ENCODE peak calls at places on chromosomes 7 and 10, in ten cellular contexts. E is breast epithelium, W is sigmoid colon, Q is suprapubic skin, U is HepG2, Y is SK-N-SH, F is GM12878, M is GM23338, D is Panc1, H is transverse colon. X is an unnamed sample. For H3K4me1, the result is how much of the 10 kb centered on the place peaks cover.

GRCh38 chr10:121167534-121168243 is 316.5 kb downstream of the WDR11 start:
- DNase-seq in E (no peak), W (no peak), Q (no peak), U (no peak), Y (no peak), F (no peak), M (no peak), D (no peak), H (peak), X (no peak)

GRCh38 chr7:120966961-120967360 is 16.4 kb downstream of the ING3 start:
- DNase-seq in E (no peak), W (no peak), Q (no peak), U (no peak), Y (no peak), F (no peak), M (no peak), D (no peak), H (no peak), X (no peak)

GRCh38 chr10:95861401-95861800 is 46.4 kb upstream of the CC2D2B start:
- DNase-seq in E (no peak), W (no peak), Q (no peak), U (no peak), Y (no peak), F (no peak), M (no peak), D (no peak), H (no peak), X (no peak)

GRCh38 chr10:78579995-78580394 is 488.8 kb upstream of the ZMIZ1 start:
- DNase-seq in E (peak), W (peak), Q (no peak), U (peak), Y (peak), F (no peak), M (no peak), D (no peak), H (peak), X (peak)

GRCh38 chr10:86203162-86203905 is 163.3 kb downstream of the GRID1 start:
- DNase-seq in E (no peak), W (peak), Q (peak), U (peak), Y (no peak), F (no peak), M (peak), D (no peak), H (no peak), X (no peak)

GRCh38 chr10:28429045-28429444 is 103.9 kb upstream of the WAC start:
- DNase-seq in E (no peak), W (no peak), Q (no peak), U (no peak), Y (no peak), F (no peak), M (no peak), D (no peak), H (no peak), X (no peak)

GRCh38 chr7:35623381-35623780 is 71.6 kb downstream of the HERPUD2 start:
- DNase-seq in E (no peak), W (no peak), Q (no peak), U (no peak), Y (no peak), F (no peak), M (no peak), D (no peak), H (no peak), X (no peak)

GRCh38 chr7:22219036-22219435 is 137.9 kb downstream of the RAPGEF5 start:
- DNase-seq in E (no peak), W (no peak), Q (no peak), U (no peak), Y (no peak), F (no peak), M (no peak), D (no peak), H (no peak), X (no peak)

GRCh38 chr7:139635521-139636240 is 112.2 kb downstream of the CLEC2L start:
- DNase-seq in E (no peak), W (no peak), Q (no peak), U (no peak), Y (no peak), F (no peak), M (no peak), D (no peak), H (no peak), X (no peak)

GRCh38 chr7:121329460-121330052 is 756 bp downstream of the WNT16 start:
- DNase-seq in E (no peak), W (no peak), Q (no peak), U (no peak), Y (peak), F (no peak), M (peak), D (no peak), H (peak), X (peak)

GRCh38 chr7:17560516-17560915 is 262.1 kb downstream of the AHR start:
- DNase-seq in E (no peak), W (no peak), Q (no peak), U (no peak), Y (no peak), F (no peak), M (no peak), D (no peak), H (no peak), X (no peak)

GRCh38 chr7:23067271-23067670 is 38.3 kb upstream of the KLHL7 start:
- DNase-seq in E (no peak), W (no peak), Q (no peak), U (no peak), Y (no peak), F (no peak), M (no peak), D (no peak), H (no peak), X (no peak)

GRCh38 chr10:17025444-17026295 is 103.9 kb downstream of the CUBN start:
- DNase-seq in E (no peak), W (peak), Q (peak), U (peak), Y (peak), F (no peak), M (no peak), D (no peak), H (peak), X (no peak)

GRCh38 chr10:17028843-17029580 is 100.6 kb downstream of the CUBN start:
- DNase-seq in E (no peak), W (no peak), Q (no peak), U (no peak), Y (no peak), F (no peak), M (no peak), D (no peak), H (no peak), X (no peak)

GRCh38 chr10:17024461-17024860 is 105.2 kb downstream of the CUBN start:
- DNase-seq in E (no peak), W (no peak), Q (no peak), U (no peak), Y (no peak), F (no peak), M (no peak), D (no peak), H (no peak), X (no peak)

GRCh38 chr10:17029581-17030271 is 99.9 kb downstream of the CUBN start:
- DNase-seq in E (no peak), W (peak), Q (peak), U (peak), Y (peak), F (no peak), M (no peak), D (no peak), H (peak), X (peak)

GRCh38 chr10:17026686-17027485 is 102.7 kb downstream of the CUBN start:
- DNase-seq in E (no peak), W (no peak), Q (no peak), U (no peak), Y (no peak), F (peak), M (no peak), D (no peak), H (no peak), X (no peak)
- TF ChIP-seq POLR2AphosphoS5 in E (no peak), W (no peak), Q (no peak), U (no peak), Y (peak), F (no peak), M (no peak), D (no peak), H (no peak), X (no peak)

GRCh38 chr10:98469532-98469931 is 22.8 kb upstream of the HPS1 start:
- DNase-seq in E (no peak), W (no peak), Q (no peak), U (no peak), Y (no peak), F (no peak), M (no peak), D (no peak), H (no peak), X (no peak)

GRCh38 chr10:98465866-98466265 is 19.1 kb upstream of the HPS1 start:
- DNase-seq in E (no peak), W (no peak), Q (no peak), U (no peak), Y (no peak), F (no peak), M (no peak), D (no peak), H (no peak), X (no peak)

GRCh38 chr10:98466916-98467505 is 20.3 kb upstream of the HPS1 start:
- DNase-seq in E (no peak), W (no peak), Q (no peak), U (no peak), Y (no peak), F (no peak), M (no peak), D (no peak), H (no peak), X (no peak)

GRCh38 chr10:98470850-98471249 is 24.1 kb upstream of the HPS1 start:
- DNase-seq in E (no peak), W (no peak), Q (no peak), U (no peak), Y (no peak), F (no peak), M (no peak), D (no peak), H (no peak), X (no peak)

DNA sequence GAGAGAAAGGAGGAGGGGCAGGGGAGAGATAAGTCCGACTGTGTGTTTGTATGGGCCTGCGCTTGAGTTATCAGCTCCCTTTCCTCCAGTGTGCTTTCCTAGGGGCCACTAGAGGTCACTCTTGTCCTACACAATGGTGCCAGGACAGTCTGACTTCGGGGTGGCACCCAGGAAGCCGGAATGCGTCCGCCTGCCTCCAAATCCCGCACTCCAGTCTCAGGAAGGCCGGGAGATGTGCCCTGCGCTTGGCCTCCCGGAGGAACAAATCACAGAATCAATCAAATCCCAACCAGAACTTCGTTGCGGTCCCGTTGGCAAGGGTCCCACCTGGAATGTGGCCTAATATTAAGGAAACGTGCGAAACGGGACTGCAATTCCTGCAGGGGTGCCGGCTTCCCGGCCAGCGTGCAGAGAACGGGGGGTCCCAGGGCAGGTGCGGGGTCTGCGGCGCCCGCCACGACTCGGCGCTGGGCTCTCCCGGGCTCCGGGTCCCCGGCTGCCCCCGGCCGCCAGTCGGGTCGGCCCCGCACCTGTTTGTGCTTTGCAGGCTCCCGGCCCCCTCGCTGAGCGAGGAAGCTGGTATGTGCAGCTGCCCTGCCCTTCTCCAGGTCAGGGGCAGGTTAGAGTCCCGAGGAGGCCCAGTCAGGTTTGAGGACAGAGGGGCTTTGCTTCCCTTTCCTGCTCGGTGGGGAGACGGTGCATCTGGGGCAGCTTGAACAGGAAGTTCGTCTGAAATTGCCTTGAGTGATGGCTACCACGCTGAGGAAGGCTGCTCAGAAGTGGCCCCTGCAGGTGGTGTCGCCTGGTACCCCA is 21.0 kb upstream of the HPS1 start:
- DNase-seq in E (peak), W (peak), Q (peak), U (peak), Y (peak), F (peak), M (peak), D (peak), H (peak), X (peak)
- H3K4me1 ChIP-seq in E (under half), W (under half), Q (under half), U (under half), Y (under half), F (under half), M (under half), D (under half), H (under half), X (under half)

GRCh38 chr10:110355181-110355831 is 50.6 kb upstream of the SMNDC1 start:
- DNase-seq in E (no peak), W (peak), Q (no peak), U (no peak), Y (no peak), F (peak), M (no peak), D (no peak), H (peak), X (no peak)
- TF ChIP-seq POLR2AphosphoS5 in E (no peak), W (no peak), Q (no peak), U (no peak), Y (no peak), F (peak), M (no peak), D (no peak), H (no peak), X (no peak)

GRCh38 chr10:11171452-11171851 is 153.8 kb downstream of the CELF2 start:
- DNase-seq in E (no peak), W (no peak), Q (no peak), U (no peak), Y (no peak), F (no peak), M (no peak), D (no peak), H (no peak), X (no peak)
- H3K4me1 ChIP-seq in E (under half), W (under half), Q (under half), U (under half), Y (under half), F (under half), M (under half), D (under half), H (under half), X (under half)

GRCh38 chr10:6671976-6672375 is 91.9 kb upstream of the PRKCQ start:
- DNase-seq in E (no peak), W (no peak), Q (no peak), U (no peak), Y (no peak), F (no peak), M (no peak), D (no peak), H (no peak), X (no peak)
- TF ChIP-seq POLR2AphosphoS5 in E (no peak), W (no peak), Q (no peak), U (no peak), Y (no peak), F (no peak), M (no peak), D (no peak), H (no peak), X (no peak)

GRCh38 chr10:13000431-13000830 is 1.1 kb downstream of the CCDC3 start:
- DNase-seq in E (no peak), W (no peak), Q (no peak), U (no peak), Y (no peak), F (no peak), M (no peak), D (no peak), H (no peak), X (no peak)
- H3K4me1 ChIP-seq in E (under half), W (under half), Q (under half), U (under half), Y (under half), F (under half), M (under half), D (under half), H (under half), X (under half)